ENCODE peak calls at places on chromosome 6, in six cellular contexts. One of them, this sample, is unnamed.

GRCh38 chr6:158660331-158660730 is 10.5 kb downstream of the SYTL3 start:
- DNase-seq in stimulated activated CD8-positive, alpha-beta memory T cell treated with anti-CD3 and anti-CD28 coated beads, Interleukin-12 subunit alpha, Interleukin-12 subunit beta, amount 100 ng/mL, for 1 hour: no peak
- DNase-seq in heart left ventricle: no peak
- DNase-seq in cardiac fibroblast: no peak
- DNase-seq in SHP77 treated with DMSO at 0.1 percent for 48 hours: peak
- DNase-seq in NCI-H2171: peak
- DNase-seq in this sample: no peak

GRCh38 chr6:148365037-148365436 is 22.4 kb downstream of the SASH1 start:
- DNase-seq in heart left ventricle: no peak
- DNase-seq in cardiac fibroblast: no peak
- DNase-seq in SHP77 treated with DMSO at 0.1 percent for 48 hours: no peak
- DNase-seq in stimulated activated CD8-positive, alpha-beta memory T cell treated with anti-CD3 and anti-CD28 coated beads, Interleukin-12 subunit alpha, Interleukin-12 subunit beta, amount 100 ng/mL, for 1 hour: no peak
- DNase-seq in NCI-H2171: no peak
- DNase-seq in this sample: no peak

GRCh38 chr6:155676346-155676745 is 220.7 kb upstream of the NOX3 start:
- DNase-seq in NCI-H2171: no peak
- DNase-seq in SHP77 treated with DMSO at 0.1 percent for 48 hours: no peak
- DNase-seq in cardiac fibroblast: no peak
- DNase-seq in heart left ventricle: no peak
- DNase-seq in stimulated activated CD8-positive, alpha-beta memory T cell treated with anti-CD3 and anti-CD28 coated beads, Interleukin-12 subunit alpha, Interleukin-12 subunit beta, amount 100 ng/mL, for 1 hour: no peak
- DNase-seq in this sample: no peak

GRCh38 chr6:108589244-108589730 is 28.6 kb downstream of the FOXO3 start:
- DNase-seq in heart left ventricle: peak
- DNase-seq in stimulated activated CD8-positive, alpha-beta memory T cell treated with anti-CD3 and anti-CD28 coated beads, Interleukin-12 subunit alpha, Interleukin-12 subunit beta, amount 100 ng/mL, for 1 hour: no peak
- DNase-seq in NCI-H2171: no peak
- DNase-seq in cardiac fibroblast: peak
- DNase-seq in SHP77 treated with DMSO at 0.1 percent for 48 hours: no peak
- DNase-seq in this sample: peak

GRCh38 chr6:75202676-75203131 is 3.1 kb downstream of the COL12A1 start:
- DNase-seq in stimulated activated CD8-positive, alpha-beta memory T cell treated with anti-CD3 and anti-CD28 coated beads, Interleukin-12 subunit alpha, Interleukin-12 subunit beta, amount 100 ng/mL, for 1 hour: no peak
- DNase-seq in SHP77 treated with DMSO at 0.1 percent for 48 hours: no peak
- DNase-seq in heart left ventricle: no peak
- DNase-seq in NCI-H2171: no peak
- DNase-seq in cardiac fibroblast: peak
- DNase-seq in this sample: no peak

GRCh38 chr6:166944666-166945256 is 11.6 kb downstream of the RNASET2 start:
- DNase-seq in heart left ventricle: no peak
- DNase-seq in cardiac fibroblast: no peak
- DNase-seq in stimulated activated CD8-positive, alpha-beta memory T cell treated with anti-CD3 and anti-CD28 coated beads, Interleukin-12 subunit alpha, Interleukin-12 subunit beta, amount 100 ng/mL, for 1 hour: no peak
- DNase-seq in NCI-H2171: no peak
- DNase-seq in SHP77 treated with DMSO at 0.1 percent for 48 hours: no peak
- DNase-seq in this sample: no peak

GRCh38 chr6:109523478-109523877 is 40.5 kb upstream of the ZBTB24 start:
- DNase-seq in heart left ventricle: no peak
- DNase-seq in SHP77 treated with DMSO at 0.1 percent for 48 hours: no peak
- DNase-seq in stimulated activated CD8-positive, alpha-beta memory T cell treated with anti-CD3 and anti-CD28 coated beads, Interleukin-12 subunit alpha, Interleukin-12 subunit beta, amount 100 ng/mL, for 1 hour: no peak
- DNase-seq in NCI-H2171: no peak
- DNase-seq in cardiac fibroblast: peak
- DNase-seq in this sample: no peak

GRCh38 chr6:158867381-158868121 is 48.4 kb upstream of the EZR start:
- DNase-seq in cardiac fibroblast: no peak
- DNase-seq in heart left ventricle: no peak
- DNase-seq in stimulated activated CD8-positive, alpha-beta memory T cell treated with anti-CD3 and anti-CD28 coated beads, Interleukin-12 subunit alpha, Interleukin-12 subunit beta, amount 100 ng/mL, for 1 hour: no peak
- DNase-seq in NCI-H2171: no peak
- DNase-seq in SHP77 treated with DMSO at 0.1 percent for 48 hours: no peak
- DNase-seq in this sample: no peak

GRCh38 chr6:36386495-36387439 is 702 bp downstream of the ETV7 start:
- DNase-seq in NCI-H2171: no peak
- DNase-seq in SHP77 treated with DMSO at 0.1 percent for 48 hours: no peak
- DNase-seq in stimulated activated CD8-positive, alpha-beta memory T cell treated with anti-CD3 and anti-CD28 coated beads, Interleukin-12 subunit alpha, Interleukin-12 subunit beta, amount 100 ng/mL, for 1 hour: no peak
- DNase-seq in heart left ventricle: no peak
- DNase-seq in cardiac fibroblast: peak
- DNase-seq in this sample: peak

GRCh38 chr6:33407132-33407718 is 3.6 kb upstream of the PHF1 start:
- DNase-seq in heart left ventricle: no peak
- DNase-seq in SHP77 treated with DMSO at 0.1 percent for 48 hours: no peak
- DNase-seq in stimulated activated CD8-positive, alpha-beta memory T cell treated with anti-CD3 and anti-CD28 coated beads, Interleukin-12 subunit alpha, Interleukin-12 subunit beta, amount 100 ng/mL, for 1 hour: no peak
- DNase-seq in cardiac fibroblast: peak
- DNase-seq in NCI-H2171: no peak
- DNase-seq in this sample: no peak

GRCh38 chr6:41966961-41967311 is 25.3 kb upstream of the CCND3 start:
- DNase-seq in NCI-H2171: no peak
- DNase-seq in cardiac fibroblast: peak
- DNase-seq in SHP77 treated with DMSO at 0.1 percent for 48 hours: no peak
- DNase-seq in stimulated activated CD8-positive, alpha-beta memory T cell treated with anti-CD3 and anti-CD28 coated beads, Interleukin-12 subunit alpha, Interleukin-12 subunit beta, amount 100 ng/mL, for 1 hour: no peak
- DNase-seq in heart left ventricle: no peak
- DNase-seq in this sample: no peak

GRCh38 chr6:46914279-46914810 is 7.4 kb downstream of the ADGRF5 start:
- DNase-seq in stimulated activated CD8-positive, alpha-beta memory T cell treated with anti-CD3 and anti-CD28 coated beads, Interleukin-12 subunit alpha, Interleukin-12 subunit beta, amount 100 ng/mL, for 1 hour: no peak
- DNase-seq in cardiac fibroblast: no peak
- DNase-seq in heart left ventricle: no peak
- DNase-seq in SHP77 treated with DMSO at 0.1 percent for 48 hours: no peak
- DNase-seq in NCI-H2171: peak
- DNase-seq in this sample: no peak

GRCh38 chr6:150403458-150404245 is 34.8 kb downstream of the IYD start:
- DNase-seq in SHP77 treated with DMSO at 0.1 percent for 48 hours: no peak
- DNase-seq in NCI-H2171: peak
- DNase-seq in cardiac fibroblast: peak
- DNase-seq in stimulated activated CD8-positive, alpha-beta memory T cell treated with anti-CD3 and anti-CD28 coated beads, Interleukin-12 subunit alpha, Interleukin-12 subunit beta, amount 100 ng/mL, for 1 hour: no peak
- DNase-seq in heart left ventricle: no peak
- DNase-seq in this sample: no peak

GRCh38 chr6:3538536-3538935 is 81.7 kb upstream of the SLC22A23 start:
- DNase-seq in stimulated activated CD8-positive, alpha-beta memory T cell treated with anti-CD3 and anti-CD28 coated beads, Interleukin-12 subunit alpha, Interleukin-12 subunit beta, amount 100 ng/mL, for 1 hour: no peak
- DNase-seq in cardiac fibroblast: no peak
- DNase-seq in SHP77 treated with DMSO at 0.1 percent for 48 hours: no peak
- DNase-seq in heart left ventricle: no peak
- DNase-seq in NCI-H2171: no peak
- DNase-seq in this sample: no peak

GRCh38 chr6:36353411-36353915 is 16.8 kb upstream of the BNIP5 start:
- DNase-seq in stimulated activated CD8-positive, alpha-beta memory T cell treated with anti-CD3 and anti-CD28 coated beads, Interleukin-12 subunit alpha, Interleukin-12 subunit beta, amount 100 ng/mL, for 1 hour: no peak
- DNase-seq in SHP77 treated with DMSO at 0.1 percent for 48 hours: no peak
- DNase-seq in heart left ventricle: no peak
- DNase-seq in NCI-H2171: no peak
- DNase-seq in cardiac fibroblast: no peak
- DNase-seq in this sample: no peak

GRCh38 chr6:44054635-44055559 is 72.4 kb downstream of the MRPL14 start:
- DNase-seq in stimulated activated CD8-positive, alpha-beta memory T cell treated with anti-CD3 and anti-CD28 coated beads, Interleukin-12 subunit alpha, Interleukin-12 subunit beta, amount 100 ng/mL, for 1 hour: no peak
- DNase-seq in NCI-H2171: no peak
- DNase-seq in SHP77 treated with DMSO at 0.1 percent for 48 hours: no peak
- DNase-seq in heart left ventricle: no peak
- DNase-seq in cardiac fibroblast: no peak
- DNase-seq in this sample: peak

GRCh38 chr6:141242957-141243356 is 889.8 kb upstream of the GJE1 start:
- DNase-seq in heart left ventricle: no peak
- DNase-seq in NCI-H2171: no peak
- DNase-seq in stimulated activated CD8-positive, alpha-beta memory T cell treated with anti-CD3 and anti-CD28 coated beads, Interleukin-12 subunit alpha, Interleukin-12 subunit beta, amount 100 ng/mL, for 1 hour: no peak
- DNase-seq in cardiac fibroblast: no peak
- DNase-seq in SHP77 treated with DMSO at 0.1 percent for 48 hours: no peak
- DNase-seq in this sample: no peak

GRCh38 chr6:40022867-40023266 is 88.6 kb upstream of the MOCS1 start:
- DNase-seq in NCI-H2171: no peak
- DNase-seq in cardiac fibroblast: no peak
- DNase-seq in stimulated activated CD8-positive, alpha-beta memory T cell treated with anti-CD3 and anti-CD28 coated beads, Interleukin-12 subunit alpha, Interleukin-12 subunit beta, amount 100 ng/mL, for 1 hour: no peak
- DNase-seq in heart left ventricle: no peak
- DNase-seq in SHP77 treated with DMSO at 0.1 percent for 48 hours: no peak
- DNase-seq in this sample: no peak

GRCh38 chr6:24274441-24275083 is 83.3 kb downstream of the DCDC2 start:
- DNase-seq in cardiac fibroblast: peak
- DNase-seq in heart left ventricle: no peak
- DNase-seq in stimulated activated CD8-positive, alpha-beta memory T cell treated with anti-CD3 and anti-CD28 coated beads, Interleukin-12 subunit alpha, Interleukin-12 subunit beta, amount 100 ng/mL, for 1 hour: no peak
- DNase-seq in NCI-H2171: peak
- DNase-seq in SHP77 treated with DMSO at 0.1 percent for 48 hours: no peak
- DNase-seq in this sample: no peak

GRCh38 chr6:34867484-34867883 is 20.4 kb downstream of the TAF11 start:
- DNase-seq in heart left ventricle: no peak
- DNase-seq in NCI-H2171: no peak
- DNase-seq in cardiac fibroblast: peak
- DNase-seq in stimulated activated CD8-positive, alpha-beta memory T cell treated with anti-CD3 and anti-CD28 coated beads, Interleukin-12 subunit alpha, Interleukin-12 subunit beta, amount 100 ng/mL, for 1 hour: no peak
- DNase-seq in SHP77 treated with DMSO at 0.1 percent for 48 hours: no peak
- DNase-seq in this sample: no peak

GRCh38 chr6:116008470-116009229 is 52.0 kb downstream of the FRK start:
- DNase-seq in stimulated activated CD8-positive, alpha-beta memory T cell treated with anti-CD3 and anti-CD28 coated beads, Interleukin-12 subunit alpha, Interleukin-12 subunit beta, amount 100 ng/mL, for 1 hour: no peak
- DNase-seq in heart left ventricle: peak
- DNase-seq in NCI-H2171: no peak
- DNase-seq in cardiac fibroblast: peak
- DNase-seq in SHP77 treated with DMSO at 0.1 percent for 48 hours: peak
- DNase-seq in this sample: no peak

GRCh38 chr6:324116-324728 is 31.9 kb downstream of the DUSP22 start:
- DNase-seq in NCI-H2171: no peak
- DNase-seq in cardiac fibroblast: no peak
- DNase-seq in SHP77 treated with DMSO at 0.1 percent for 48 hours: no peak
- DNase-seq in stimulated activated CD8-positive, alpha-beta memory T cell treated with anti-CD3 and anti-CD28 coated beads, Interleukin-12 subunit alpha, Interleukin-12 subunit beta, amount 100 ng/mL, for 1 hour: no peak
- DNase-seq in heart left ventricle: no peak
- DNase-seq in this sample: no peak

GRCh38 chr6:37083243-37084138 is 78.0 kb downstream of the FGD2 start:
- DNase-seq in cardiac fibroblast: peak
- DNase-seq in NCI-H2171: peak
- DNase-seq in stimulated activated CD8-positive, alpha-beta memory T cell treated with anti-CD3 and anti-CD28 coated beads, Interleukin-12 subunit alpha, Interleukin-12 subunit beta, amount 100 ng/mL, for 1 hour: no peak
- DNase-seq in SHP77 treated with DMSO at 0.1 percent for 48 hours: no peak
- DNase-seq in heart left ventricle: peak
- DNase-seq in this sample: peak

GRCh38 chr6:44342489-44342888 is at the start of gene SPATS1:
- DNase-seq in NCI-H2171: no peak
- DNase-seq in SHP77 treated with DMSO at 0.1 percent for 48 hours: no peak
- DNase-seq in heart left ventricle: peak
- DNase-seq in stimulated activated CD8-positive, alpha-beta memory T cell treated with anti-CD3 and anti-CD28 coated beads, Interleukin-12 subunit alpha, Interleukin-12 subunit beta, amount 100 ng/mL, for 1 hour: no peak
- DNase-seq in cardiac fibroblast: no peak
- DNase-seq in this sample: peak

GRCh38 chr6:169101981-169102380 is 151.7 kb downstream of the THBS2 start:
- DNase-seq in SHP77 treated with DMSO at 0.1 percent for 48 hours: no peak
- DNase-seq in NCI-H2171: no peak
- DNase-seq in stimulated activated CD8-positive, alpha-beta memory T cell treated with anti-CD3 and anti-CD28 coated beads, Interleukin-12 subunit alpha, Interleukin-12 subunit beta, amount 100 ng/mL, for 1 hour: no peak
- DNase-seq in cardiac fibroblast: peak
- DNase-seq in heart left ventricle: no peak
- DNase-seq in this sample: no peak

This sample was measured in left ventricle myocardium superior.